ENCODE peak calls at places on chromosome 20, in ten cellular contexts. R, J, A, X, D, M, T, S, U and Y are unnamed samples.
A peak's percentile ranks its signal among the peaks of the same experiment; 100 is the strongest.

GRCh38 chr20:60101201-60101893 is 143.1 kb downstream of the CDH26 start:
- DNase-seq in D (no peak), R (no peak), M (no peak), J (no peak), U (no peak), A (no peak), X (no peak), S (no peak), T (no peak), Y (no peak)

GRCh38 chr20:32929162-32929561 is 70.4 kb downstream of the EFCAB8 start:
- DNase-seq in T (no peak), A (no peak), R (no peak), J (no peak), U (no peak), D (no peak), X (no peak), M (no peak), S (no peak), Y (no peak)

GRCh38 chr20:58703765-58704331 is 11.2 kb downstream of the NPEPL1 start:
- DNase-seq in R (no peak), M (no peak), S (no peak), T (no peak), J (no peak), D (no peak), A (no peak), X (no peak), U (no peak), Y (no peak)

GRCh38 chr20:18267815-18268214 is 20.5 kb upstream of the ZNF133 start:
- DNase-seq in U (no peak), D (no peak), M (no peak), T (no peak), A (no peak), X (no peak), J (peak; percentile 21), R (no peak), S (no peak), Y (peak; percentile 22)

GRCh38 chr20:34220581-34220980 is 20.6 kb upstream of the ASIP start:
- DNase-seq in D (no peak), U (no peak), M (no peak), X (peak; percentile 77), S (no peak), R (no peak), J (no peak), T (no peak), A (no peak), Y (no peak)

GRCh38 chr20:45419188-45420091 is 3.5 kb downstream of the PIGT start:
- DNase-seq in S (peak; percentile 82), J (no peak), A (no peak), U (no peak), D (peak; percentile 95), M (peak; percentile 90), X (peak; percentile 89), T (no peak), R (no peak), Y (peak; percentile 96)

GRCh38 chr20:4025679-4026078 is 10.3 kb upstream of the RNF24 start:
- DNase-seq in X (no peak), M (no peak), J (no peak), D (no peak), S (no peak), R (no peak), T (no peak), U (no peak), A (no peak), Y (no peak)

GRCh38 chr20:16476032-16476431 is 97.2 kb downstream of the KIF16B start:
- DNase-seq in J (peak; percentile 15), M (peak; percentile 18), X (peak; percentile 74), S (no peak), A (no peak), U (no peak), D (peak; percentile 54), T (no peak), R (no peak), Y (peak; percentile 59)

GRCh38 chr20:6269163-6269873 is 146.5 kb upstream of the FERMT1 start:
- DNase-seq in X (peak; percentile 2), S (no peak), R (no peak), T (peak; percentile 46), U (no peak), A (no peak), J (no peak), M (no peak), D (no peak), Y (peak; percentile 3)

GRCh38 chr20:6994452-6994851 is 227.0 kb downstream of the BMP2 start:
- DNase-seq in U (no peak), A (no peak), M (no peak), X (peak; percentile 97), J (no peak), S (no peak), R (no peak), D (no peak), T (no peak), Y (peak; percentile 97)

GRCh38 chr20:19828233-19828632 is 70.2 kb downstream of the RIN2 start:
- DNase-seq in X (peak; percentile 83), S (no peak), T (no peak), U (no peak), A (no peak), R (no peak), D (peak; percentile 9), M (no peak), J (no peak), Y (peak; percentile 50)

GRCh38 chr20:50594591-50595432 is 84.6 kb downstream of the PTPN1 start:
- DNase-seq in D (no peak), U (no peak), M (no peak), R (no peak), S (no peak), J (peak; percentile 76), X (no peak), A (no peak), T (peak; percentile 52), Y (no peak)

GRCh38 chr20:52193886-52194545 is 2.4 kb upstream of the ZFP64 start:
- DNase-seq in D (no peak), J (no peak), M (no peak), A (no peak), X (no peak), R (no peak), T (no peak), S (no peak), U (no peak), Y (no peak)